ENCODE peak calls at places on chromosomes 16 and 17, in five cellular contexts. F is GM13976, Y is fibroblast of mammary gland, H is HFF-Myc, N is GM12865. E is an unnamed sample.

GRCh38 chr17:75774988-75775668 is 9.5 kb upstream of the UNK start:
- DNase-seq in F (no peak), Y (peak), H (no peak), N (no peak), E (no peak)

GRCh38 chr16:907819-908218 is 63.0 kb downstream of the LMF1 start:
- DNase-seq in F (no peak), Y (no peak), H (no peak), N (no peak), E (no peak)

GRCh38 chr17:73872816-73873215 is 228.6 kb upstream of the SDK2 start:
- DNase-seq in F (no peak), Y (no peak), H (no peak), N (no peak), E (no peak)

GRCh38 chr16:78783570-78784079 is 684.2 kb downstream of the WWOX start:
- DNase-seq in F (no peak), Y (no peak), H (no peak), N (no peak), E (no peak)

GRCh38 chr17:31627960-31628359 is 231.1 kb downstream of the COPRS start:
- DNase-seq in F (no peak), Y (peak), H (peak), N (no peak), E (no peak)

GRCh38 chr16:24825696-24826095 is 20.1 kb upstream of the SLC5A11 start:
- DNase-seq in F (no peak), Y (no peak), H (no peak), N (no peak), E (no peak)

GRCh38 chr16:68235105-68235881 is 634 bp downstream of the ESRP2 start:
- DNase-seq in F (no peak), Y (no peak), H (no peak), N (no peak), E (no peak)

GRCh38 chr16:83979456-83979855 is 11.4 kb downstream of the NECAB2 start:
- DNase-seq in F (no peak), Y (no peak), H (no peak), N (no peak), E (no peak)

GRCh38 chr16:2466667-2467300 is 4.3 kb upstream of the NTN3 start:
- DNase-seq in F (no peak), Y (no peak), H (no peak), N (no peak), E (no peak)

GRCh38 chr17:31339906-31340661 is 18.7 kb upstream of the EVI2A start:
- DNase-seq in F (no peak), Y (peak), H (no peak), N (no peak), E (no peak)

GRCh38 chr17:81199482-81199830 is 23.3 kb downstream of the CEP131 start:
- DNase-seq in F (no peak), Y (no peak), H (no peak), N (no peak), E (no peak)

GRCh38 chr17:81200201-81200600 is 22.6 kb downstream of the CEP131 start:
- DNase-seq in F (no peak), Y (no peak), H (no peak), N (no peak), E (no peak)

GRCh38 chr17:81202318-81202717 is 20.4 kb downstream of the CEP131 start:
- DNase-seq in F (no peak), Y (no peak), H (no peak), N (no peak), E (no peak)

GRCh38 chr17:81198826-81199481 is 23.8 kb downstream of the CEP131 start:
- DNase-seq in F (no peak), Y (no peak), H (no peak), N (no peak), E (no peak)

GRCh38 chr17:81200695-81201580 is 21.8 kb downstream of the CEP131 start:
- DNase-seq in F (peak), Y (peak), H (peak), N (peak), E (peak)
- TF ChIP-seq CTCF in F (no peak), Y (peak), H (peak), N (peak), E (peak)

DNA sequence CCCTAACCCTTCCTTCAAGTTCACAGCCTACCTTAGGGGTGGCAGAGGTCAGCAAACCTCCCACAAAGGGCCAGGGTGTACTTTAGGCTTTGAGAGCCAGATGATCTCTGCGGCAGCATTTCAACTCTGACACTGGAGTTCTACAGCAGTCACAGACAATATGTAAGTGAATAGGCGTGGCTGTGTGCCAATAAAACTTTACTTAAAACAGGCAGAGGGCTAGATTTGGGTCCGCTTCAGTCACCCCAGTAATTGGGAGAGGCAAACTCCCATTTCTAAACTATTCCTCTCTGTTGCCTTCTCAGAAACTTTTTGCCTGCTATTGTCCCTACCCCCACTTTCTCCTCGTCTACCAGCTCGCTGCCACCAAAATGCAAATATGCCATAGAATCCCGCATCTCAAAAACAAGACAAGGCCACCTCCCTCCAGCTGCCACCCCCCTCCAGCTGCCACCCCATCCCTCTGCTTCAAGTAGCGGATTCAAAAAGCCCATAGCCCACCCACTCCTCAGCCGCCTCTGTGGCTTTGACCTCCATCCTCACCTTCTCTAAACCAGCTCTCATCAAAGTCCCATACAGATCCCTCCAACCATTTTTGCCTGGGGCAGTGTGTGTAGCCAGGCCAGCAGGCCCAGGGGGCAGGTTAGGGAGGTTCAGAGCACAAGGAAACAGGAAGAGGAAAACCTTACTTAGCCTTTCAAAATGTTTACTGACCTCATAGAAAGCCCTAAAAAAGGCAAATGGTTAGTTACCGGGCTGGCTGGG is 19.9 kb upstream of the DNAH17 start:
- DNase-seq in F (no peak), Y (no peak), H (no peak), N (no peak), E (no peak)
- TF ChIP-seq CTCF in F (no peak), Y (no peak), H (no peak), N (no peak), E (no peak)

DNA sequence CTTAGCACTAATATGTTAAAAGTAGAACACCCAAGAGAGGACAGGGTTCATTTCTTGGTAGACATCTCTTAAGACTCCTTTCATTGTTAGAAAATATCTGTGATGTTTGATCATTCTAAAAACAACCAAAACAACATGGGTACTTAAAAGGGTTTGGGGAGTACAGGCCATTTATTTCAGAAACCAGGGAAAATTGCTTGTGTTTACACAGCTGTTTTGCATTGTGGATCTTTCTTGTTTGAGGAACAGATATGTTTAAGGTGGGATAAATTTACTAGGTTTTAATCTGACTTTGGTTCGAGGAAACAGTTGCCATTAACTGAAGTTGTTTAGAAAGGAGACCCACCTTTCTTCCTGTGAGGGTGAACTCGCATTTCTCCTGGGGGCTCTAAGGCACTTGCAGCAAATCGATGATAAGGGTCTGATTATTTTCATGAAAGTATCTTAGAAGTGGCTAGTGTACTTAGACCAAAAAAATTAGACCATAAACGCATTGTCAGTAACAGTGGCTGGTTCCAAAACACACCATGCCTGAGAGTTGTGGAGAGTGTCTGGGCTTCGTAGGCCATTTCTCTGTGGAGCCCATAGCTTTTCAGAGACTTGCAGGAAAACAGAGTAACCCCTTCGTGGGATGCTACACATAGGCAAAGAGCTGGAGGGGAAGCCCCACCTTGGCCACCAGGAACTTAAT is 17.6 kb downstream of the CLUAP1 start:
- DNase-seq in F (no peak), Y (no peak), H (no peak), N (no peak), E (no peak)
- TF ChIP-seq CTCF in F (no peak), Y (no peak), H (no peak), N (no peak), E (no peak)

DNA sequence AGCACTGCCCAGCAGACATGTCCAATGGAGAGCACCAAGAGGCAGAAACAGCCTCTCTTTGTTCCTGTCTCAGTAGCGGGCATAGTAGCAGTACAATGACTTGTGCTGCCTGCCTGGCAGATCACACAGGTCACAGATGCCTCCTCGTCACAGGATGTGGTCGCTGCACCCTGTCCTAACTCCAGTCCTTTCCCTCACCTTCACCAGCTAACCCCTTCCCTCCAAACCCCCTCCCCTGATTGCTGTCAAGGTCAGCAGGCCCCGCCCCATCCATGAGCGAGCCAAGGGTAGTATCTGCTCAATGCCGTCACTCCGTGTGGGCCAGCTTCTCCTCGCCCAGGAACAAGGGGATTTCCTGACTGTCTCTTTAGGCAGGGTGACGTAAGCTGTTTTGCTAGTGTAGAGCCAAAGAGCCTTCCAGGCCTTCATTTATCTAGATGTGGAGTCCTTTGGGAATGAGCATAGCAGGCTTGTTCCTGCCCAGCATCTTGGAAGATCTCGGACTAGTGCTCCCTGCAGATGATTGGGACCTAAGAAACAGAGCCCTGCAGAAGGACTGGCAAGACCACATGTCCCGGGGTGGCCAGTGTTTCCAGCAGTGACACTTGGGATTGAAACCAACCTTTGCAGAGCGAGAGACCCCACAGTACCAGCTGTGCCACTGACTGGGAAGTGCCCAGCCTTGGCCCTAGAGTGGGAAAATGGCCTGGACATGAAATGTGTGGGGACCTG is 75.9 kb upstream of the TNRC6C start:
- DNase-seq in F (peak), Y (peak), H (no peak), N (peak), E (no peak)
- TF ChIP-seq CTCF in F (no peak), Y (no peak), H (no peak), N (no peak), E (no peak)

GRCh38 chr16:27426423-27427408 is 24.7 kb downstream of the IL21R start:
- DNase-seq in F (peak), Y (peak), H (peak), N (peak), E (peak)
- TF ChIP-seq CTCF in F (no peak), Y (no peak), H (no peak), N (peak), E (no peak)

GRCh38 chr16:31073823-31074072 is 292 bp downstream of the ZNF668 start:
- DNase-seq in F (no peak), Y (no peak), H (no peak), N (no peak), E (no peak)

GRCh38 chr16:31071861-31072260 is 2.2 kb downstream of the ZNF668 start:
- DNase-seq in F (no peak), Y (peak), H (peak), N (peak), E (peak)

GRCh38 chr16:31074073-31074813 is at the start of the genes ZNF646 and ZNF668:
- DNase-seq in F (peak), Y (peak), H (peak), N (peak), E (peak)

GRCh38 chr16:31073073-31073822 is 792 bp downstream of the ZNF668 start:
- DNase-seq in F (peak), Y (peak), H (no peak), N (peak), E (peak)

DNA sequence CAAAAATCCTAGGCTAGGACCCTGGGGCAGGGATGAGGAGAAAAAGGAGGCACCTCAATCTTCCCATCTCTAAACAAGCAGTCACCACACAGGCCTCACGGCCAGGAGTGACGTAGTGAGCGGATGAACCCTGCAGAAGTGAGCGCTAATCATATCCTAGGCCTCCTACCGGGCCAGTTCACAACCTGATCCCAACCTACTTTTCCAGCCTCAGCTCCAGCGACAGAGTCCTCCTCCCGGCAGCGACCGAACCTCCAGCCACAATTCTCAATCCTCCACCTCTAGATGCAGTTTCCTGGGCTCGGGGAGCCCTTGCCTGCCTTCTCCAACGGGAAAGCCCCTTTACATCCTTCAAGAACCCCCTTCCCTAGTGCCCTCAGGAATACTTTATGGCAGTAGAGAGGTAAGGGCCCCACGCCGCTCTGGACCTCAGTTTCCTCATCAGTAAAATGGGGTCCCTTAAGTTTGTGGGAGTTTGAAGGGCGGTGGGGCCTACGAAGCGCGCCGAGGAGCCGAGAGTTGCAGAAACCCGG is 1.4 kb downstream of the ZNF668 start:
- DNase-seq in F (no peak), Y (peak), H (no peak), N (peak), E (no peak)
- TF ChIP-seq CTCF in F (no peak), Y (no peak), H (no peak), N (no peak), E (no peak)

GRCh38 chr17:27751622-27752490 is 48.5 kb downstream of the NOS2 start:
- DNase-seq in F (no peak), Y (no peak), H (no peak), N (no peak), E (no peak)

GRCh38 chr17:27747462-27748359 is 52.6 kb downstream of the NOS2 start:
- DNase-seq in F (no peak), Y (no peak), H (no peak), N (no peak), E (no peak)

GRCh38 chr17:27746881-27747280 is 53.4 kb downstream of the NOS2 start:
- DNase-seq in F (no peak), Y (no peak), H (no peak), N (no peak), E (no peak)

GRCh38 chr17:27751166-27751565 is 49.2 kb downstream of the NOS2 start:
- DNase-seq in F (no peak), Y (no peak), H (no peak), N (no peak), E (no peak)

GRCh38 chr17:27748360-27748825 is 51.9 kb downstream of the NOS2 start:
- DNase-seq in F (no peak), Y (no peak), H (no peak), N (no peak), E (no peak)
- TF ChIP-seq CTCF in F (no peak), Y (no peak), H (no peak), N (no peak), E (no peak)

GRCh38 chr16:66953462-66954096 is 7.5 kb upstream of the CES3 start:
- DNase-seq in F (no peak), Y (no peak), H (no peak), N (no peak), E (no peak)
- TF ChIP-seq CTCF in F (no peak), Y (no peak), H (no peak), N (no peak), E (no peak)

DNA sequence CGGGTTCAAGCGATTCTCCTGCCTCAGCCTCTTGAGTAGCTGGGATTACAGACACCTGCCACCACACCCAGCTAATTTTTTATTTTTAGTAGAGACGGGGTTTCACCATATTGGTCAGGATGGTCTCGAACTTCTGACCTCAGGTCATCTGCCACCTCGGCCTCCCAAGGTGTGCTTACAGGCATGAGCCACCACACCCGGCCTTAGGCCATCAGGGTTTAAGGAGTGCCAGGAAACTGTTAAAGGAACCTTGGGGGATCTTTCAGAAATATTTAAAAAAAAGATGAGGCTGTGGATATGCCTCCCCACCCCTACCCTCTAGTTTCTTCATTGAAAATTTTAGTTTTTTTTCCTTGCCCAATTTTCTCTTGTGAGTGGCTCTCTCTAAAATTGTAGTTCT is 31.4 kb upstream of the UBE2G1 start:
- DNase-seq in F (no peak), Y (no peak), H (no peak), N (peak), E (no peak)
- TF ChIP-seq CTCF in F (no peak), Y (no peak), H (no peak), N (no peak), E (no peak)

E was measured in retinal pigment epithelial cell.